ENCODE peak calls at places on chromosomes 7 and 10, in ten cellular contexts. L is right atrium auricular region; J is PC-3; D is IMR-90; A is ovary; Z is BJ; R is mesenchymal stem cell; I is tibial nerve; W is CD8-positive, alpha-beta T cell; X is CD4-positive, alpha-beta memory T cell. E is an unnamed sample.
A peak's percentile ranks its signal among the peaks of the same experiment; 100 is the strongest.

GRCh38 chr10:27223964-27224363 is 16.6 kb downstream of the ACBD5 start:
- DNase-seq in J (peak; percentile 51), Z (no peak), A (peak; percentile 36), R (peak; percentile 40), I (peak; percentile 50), L (no peak), W (peak; percentile 37), D (peak; percentile 26), X (peak; percentile 54), E (peak; percentile 39)

GRCh38 chr10:56123247-56123646 is 237.8 kb downstream of the ZWINT start:
- DNase-seq in A (no peak), W (no peak), Z (no peak), I (no peak), J (no peak), X (no peak), D (no peak), L (no peak), R (no peak), E (no peak)

GRCh38 chr7:90853205-90853604 is 257.1 kb downstream of the CDK14 start:
- DNase-seq in L (no peak), D (no peak), A (no peak), I (no peak), Z (no peak), W (no peak), J (no peak), X (no peak), R (no peak), E (no peak)

GRCh38 chr10:17872191-17873091 is 63.3 kb downstream of the MRC1 start:
- DNase-seq in D (peak; percentile 21), I (no peak), L (no peak), J (peak; percentile 44), A (no peak), R (peak; percentile 12), X (peak; percentile 19), Z (no peak), W (no peak), E (peak; percentile 54)

GRCh38 chr7:101154693-101155102 is 422 bp downstream of the AP1S1 start:
- DNase-seq in X (no peak), D (no peak), W (no peak), R (no peak), J (no peak), L (no peak), I (no peak), Z (no peak), A (no peak), E (no peak)

GRCh38 chr10:101779544-101780186 is 3.6 kb downstream of the NPM3 start:
- DNase-seq in X (peak; percentile 78), D (peak; percentile 46), Z (no peak), I (peak; percentile 71), A (peak; percentile 76), L (peak; percentile 70), J (peak; percentile 54), W (peak; percentile 86), R (peak; percentile 70), E (no peak)

GRCh38 chr10:29619273-29619672 is 15.5 kb downstream of the SVIL start:
- DNase-seq in Z (no peak), L (peak; percentile 44), A (no peak), D (peak; percentile 83), J (peak; percentile 75), R (peak; percentile 95), X (no peak), W (no peak), I (no peak), E (no peak)

GRCh38 chr7:140638311-140638791 is 2.3 kb downstream of the DENND2A start:
- DNase-seq in Z (no peak), W (no peak), D (peak; percentile 82), L (peak; percentile 77), X (no peak), I (no peak), R (peak; percentile 84), J (peak; percentile 46), A (peak; percentile 63), E (no peak)

DNA sequence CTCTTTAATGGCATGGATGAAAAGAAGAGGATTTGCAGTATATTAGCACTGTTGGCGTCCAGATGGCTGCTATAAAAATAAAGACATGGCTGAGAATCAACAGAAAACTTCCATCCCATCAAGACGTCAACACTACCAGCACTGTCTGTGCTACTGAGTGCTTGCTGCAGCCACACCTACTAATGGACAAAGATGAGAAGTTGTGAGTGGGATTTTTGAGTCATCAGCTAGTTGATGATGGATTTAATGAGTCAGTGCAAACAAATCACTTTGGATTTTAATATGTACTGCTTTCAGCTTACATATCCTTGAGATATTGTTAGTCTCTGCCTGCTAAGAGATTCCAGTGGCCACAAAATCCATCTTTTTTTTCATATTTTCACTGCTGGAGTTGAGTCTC is 631.0 kb upstream of the ANKRD30A start:
- DNase-seq in R (peak; percentile 83), L (no peak), D (peak; percentile 87), I (no peak), J (peak; percentile 100), A (no peak), X (no peak), Z (peak; percentile 56), W (no peak), E (no peak)
- H3K27me3 ChIP-seq in R (no peaks in the 10 kb centered on the region), L (no peaks in the 10 kb centered on the region), D (no peaks in the 10 kb centered on the region), I (no peaks in the 10 kb centered on the region), J (no peaks in the 10 kb centered on the region), A (no peaks in the 10 kb centered on the region), X (no peaks in the 10 kb centered on the region), Z (no peaks in the 10 kb centered on the region), W (no peaks in the 10 kb centered on the region), E (no peaks in the 10 kb centered on the region)

GRCh38 chr7:45187089-45187945 is 29.7 kb downstream of the RAMP3 start:
- DNase-seq in W (no peak), I (no peak), L (peak; percentile 26), X (no peak), R (no peak), D (no peak), Z (no peak), J (no peak), A (no peak), E (no peak)

GRCh38 chr7:45186261-45186813 is 28.7 kb downstream of the RAMP3 start:
- DNase-seq in D (no peak), R (no peak), A (no peak), Z (no peak), W (no peak), I (no peak), L (peak; percentile 46), X (no peak), J (no peak), E (no peak)

GRCh38 chr7:45188736-45189135 is 31.1 kb downstream of the RAMP3 start:
- DNase-seq in R (no peak), L (peak; percentile 50), I (no peak), Z (no peak), J (no peak), A (no peak), W (no peak), X (no peak), D (no peak), E (no peak)

GRCh38 chr7:45189151-45189970 is 31.8 kb downstream of the RAMP3 start:
- DNase-seq in I (no peak), A (no peak), D (no peak), R (no peak), J (no peak), X (no peak), W (no peak), Z (no peak), L (peak; percentile 46), E (no peak)

DNA sequence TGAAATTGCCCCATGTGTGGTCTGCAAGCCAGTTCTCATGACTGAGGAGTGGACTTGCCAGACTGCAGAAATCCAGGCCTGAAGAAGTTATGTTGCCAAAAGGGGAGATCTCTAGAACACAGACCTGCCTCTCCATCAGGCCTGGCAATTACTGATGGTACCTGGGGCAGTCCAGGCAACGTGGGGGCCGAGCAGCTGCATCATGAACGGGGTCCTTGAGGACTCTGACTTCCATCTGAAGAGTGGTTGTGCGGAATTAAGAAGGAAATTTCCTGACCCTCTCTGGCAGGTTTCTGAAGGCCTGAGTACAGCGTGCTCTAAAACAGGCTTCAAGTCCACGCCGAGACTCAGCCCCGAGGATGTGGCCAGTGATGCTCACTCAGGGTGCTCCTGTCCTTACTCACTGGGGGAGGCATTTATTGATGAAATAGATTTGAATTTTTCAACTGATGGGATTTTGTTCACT is 30.4 kb downstream of the RAMP3 start:
- DNase-seq in D (no peak), W (no peak), L (peak; percentile 49), A (no peak), X (no peak), R (no peak), I (no peak), J (no peak), Z (no peak), E (no peak)
- H3K4me3 ChIP-seq in D (no peak overlapping the region), W (no peak overlapping the region), L (no peak overlapping the region), A (no peak overlapping the region), X (no peak overlapping the region), R (no peak overlapping the region), I (no peak overlapping the region), J (no peak overlapping the region), Z (no peak overlapping the region), E (no peak overlapping the region)

DNA sequence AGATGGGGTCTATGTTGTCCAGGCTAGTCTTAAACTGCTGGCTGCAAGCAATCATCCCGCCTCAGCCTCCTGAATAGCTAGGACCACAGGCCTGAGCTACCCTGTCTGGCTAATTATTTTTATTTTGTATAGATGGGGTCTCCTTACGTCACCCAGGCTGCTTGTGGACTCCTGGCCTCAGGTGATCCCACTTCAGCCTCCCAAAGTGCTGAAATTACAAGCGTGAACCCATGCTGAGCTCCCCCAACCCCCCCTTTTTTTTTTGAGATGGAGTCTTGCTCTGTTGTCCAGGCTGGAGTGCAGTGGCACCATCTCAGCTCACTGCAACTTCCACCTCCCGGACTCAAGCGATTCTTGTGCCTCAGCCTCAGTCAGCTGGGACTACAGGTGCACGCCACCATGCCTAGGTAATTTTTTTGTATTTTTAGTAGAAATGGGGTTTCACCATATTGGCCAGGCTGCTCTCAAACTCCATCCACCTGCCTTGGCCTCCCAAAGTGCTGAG is 25.4 kb downstream of the FAM25A start:
- DNase-seq in X (no peak), J (no peak), D (no peak), I (no peak), L (no peak), Z (no peak), W (no peak), R (no peak), A (no peak), E (no peak)
- H3K27me3 ChIP-seq in X (no peaks in the 10 kb centered on the region), J (no peaks in the 10 kb centered on the region), D (no peaks in the 10 kb centered on the region), I (no peaks in the 10 kb centered on the region), L (no peaks in the 10 kb centered on the region), Z (no peaks in the 10 kb centered on the region), W (no peaks in the 10 kb centered on the region), R (no peaks in the 10 kb centered on the region), A (no peaks in the 10 kb centered on the region), E (no peaks in the 10 kb centered on the region)

DNA sequence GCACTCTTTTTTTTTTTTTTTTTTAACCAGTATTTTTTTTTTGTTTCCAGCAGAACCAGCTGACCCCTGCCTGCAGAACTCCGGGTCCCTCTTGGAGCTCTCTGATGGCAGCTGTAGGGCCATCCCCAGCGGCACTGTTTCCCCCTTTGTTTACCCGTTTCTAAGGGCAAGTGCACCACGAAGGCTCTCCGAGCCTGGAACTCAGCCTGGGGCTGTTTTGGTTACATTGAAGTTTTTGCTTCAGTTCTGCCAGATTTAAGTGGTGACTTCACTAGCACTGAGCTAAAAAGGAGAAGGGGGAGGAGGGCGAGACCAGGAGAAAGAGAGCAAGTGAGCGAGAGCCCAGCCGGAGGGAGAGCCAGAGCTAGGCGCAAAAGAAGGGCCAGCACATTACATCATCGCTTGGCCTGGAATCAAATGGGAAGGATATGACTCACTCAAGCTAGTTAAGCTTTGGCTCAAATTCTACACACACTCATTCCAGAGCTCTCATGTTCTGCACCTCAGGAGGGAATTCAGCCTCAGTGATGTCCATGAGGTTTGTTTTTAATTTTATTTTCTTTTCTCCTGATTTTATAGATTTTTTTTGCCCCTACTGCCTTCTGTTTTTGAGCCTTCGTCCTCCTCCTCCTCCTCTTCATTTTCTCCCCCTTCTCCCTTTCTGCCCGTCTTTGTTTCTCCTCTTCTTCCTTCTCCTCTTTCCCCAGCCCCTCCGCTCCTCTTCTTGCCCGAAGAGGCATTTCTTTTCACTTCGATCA is 272.3 kb downstream of the TRIL start:
- DNase-seq in I (peak; percentile 98), X (no peak), L (peak; percentile 97), W (no peak), J (peak; percentile 97), A (peak; percentile 97), R (peak; percentile 99), D (peak; percentile 99), Z (peak; percentile 99), E (no peak)
- H3K4me3 ChIP-seq in I (peak overlapping the region; percentile 43), X (no peak overlapping the region), L (peak overlapping the region; percentile 46), W (peak overlapping the region; percentile 35), J (peak overlapping the region; percentile 77), A (peak overlapping the region; percentile 31), R (no peak overlapping the region), D (peak overlapping the region; percentile 45), Z (peak overlapping the region; percentile 43), E (no peak overlapping the region)